ENCODE peak calls at places on chromosomes 13 and 19, in eight cellular contexts. M is tibial nerve, J is IMR-90, N is GM12878, H is gastrocnemius medialis, T is body of pancreas, F is sigmoid colon, Y is adrenal gland. Q is an unnamed sample. For H3K27me3, the result is how much of the 10 kb centered on the place peaks cover.

GRCh38 chr13:94228781-94229180 is 250.7 kb downstream of the DCT start:
- DNase-seq in F (no peak), J (peak), M (no peak), N (no peak), T (no peak), Y (no peak), H (no peak), Q (no peak)

GRCh38 chr19:38678891-38679494 is 31.5 kb downstream of the ACTN4 start:
- DNase-seq in H (no peak), N (no peak), J (no peak), M (no peak), Y (no peak), F (no peak), T (peak), Q (no peak)

GRCh38 chr19:33482486-33482885 is 39.1 kb downstream of the PEPD start:
- DNase-seq in H (no peak), M (no peak), J (peak), F (no peak), N (no peak), T (no peak), Y (no peak), Q (no peak)

GRCh38 chr19:30932854-30933253 is 416.4 kb downstream of the TSHZ3 start:
- DNase-seq in J (no peak), T (no peak), Y (no peak), H (no peak), F (no peak), N (no peak), M (no peak), Q (no peak)

GRCh38 chr13:46995874-46996273 is 99.0 kb upstream of the HTR2A start:
- DNase-seq in N (peak), Y (no peak), J (no peak), M (no peak), F (no peak), H (no peak), T (no peak), Q (no peak)

GRCh38 chr13:47334173-47334572 is 437.3 kb upstream of the HTR2A start:
- DNase-seq in T (no peak), F (peak), H (no peak), J (peak), M (no peak), N (no peak), Y (no peak), Q (no peak)

GRCh38 chr13:81872581-81872980 is 1531.7 kb upstream of the SPRY2 start:
- DNase-seq in F (no peak), M (no peak), T (no peak), J (no peak), Y (no peak), N (no peak), H (no peak), Q (no peak)

GRCh38 chr19:38183227-38183914 is 40.7 kb downstream of the DPF1 start:
- DNase-seq in F (no peak), Y (peak), N (no peak), H (no peak), J (no peak), M (no peak), T (no peak), Q (no peak)

GRCh38 chr19:17406039-17406886 is 833 bp upstream of the BST2 start:
- DNase-seq in T (no peak), F (no peak), Y (no peak), M (no peak), H (no peak), N (no peak), J (no peak), Q (no peak)

GRCh38 chr19:14561832-14562351 is 10.0 kb downstream of the NDUFB7 start:
- DNase-seq in T (peak), F (no peak), J (peak), M (no peak), N (no peak), Y (peak), H (peak), Q (no peak)

GRCh38 chr19:6667114-6667627 is 2.8 kb downstream of the TNFSF14 start:
- DNase-seq in Y (no peak), M (no peak), H (no peak), N (no peak), J (no peak), F (no peak), T (no peak), Q (no peak)

GRCh38 chr13:60797112-60797511 is 400.1 kb downstream of the TDRD3 start:
- DNase-seq in Y (no peak), H (no peak), F (no peak), M (no peak), T (no peak), J (no peak), N (no peak), Q (no peak)

GRCh38 chr13:80340643-80341097 is 256 bp downstream of the SPRY2 start:
- DNase-seq in Y (peak), H (no peak), J (peak), M (no peak), T (peak), N (no peak), F (peak), Q (peak)

GRCh38 chr13:113937497-113938140 is 36.3 kb downstream of the C13orf46 start:
- DNase-seq in F (no peak), J (no peak), T (no peak), M (no peak), Y (no peak), H (no peak), N (no peak), Q (no peak)

GRCh38 chr19:15161028-15161984 is 39.5 kb downstream of the NOTCH3 start:
- DNase-seq in H (no peak), Y (peak), F (no peak), J (peak), T (no peak), M (no peak), N (no peak), Q (no peak)

GRCh38 chr13:22427041-22427440 is 753.7 kb upstream of the SGCG start:
- DNase-seq in H (no peak), N (no peak), T (no peak), F (no peak), J (no peak), M (no peak), Y (no peak), Q (no peak)

GRCh38 chr19:37983153-37983552 is 76.1 kb downstream of the SIPA1L3 start:
- DNase-seq in T (no peak), N (no peak), F (no peak), Y (no peak), M (no peak), J (peak), H (no peak), Q (no peak)

GRCh38 chr19:46886546-46887239 is 25.9 kb downstream of the ARHGAP35 start:
- DNase-seq in H (no peak), T (no peak), F (no peak), N (no peak), J (peak), Y (no peak), M (no peak), Q (no peak)

GRCh38 chr19:45218887-45219780 is 26.1 kb downstream of the EXOC3L2 start:
- DNase-seq in J (no peak), T (no peak), M (no peak), Y (no peak), N (no peak), F (no peak), H (no peak), Q (no peak)

GRCh38 chr13:47397739-47398138 is 500.9 kb upstream of the HTR2A start:
- DNase-seq in M (no peak), Y (no peak), H (no peak), T (no peak), N (no peak), J (peak), F (no peak), Q (no peak)

GRCh38 chr13:78524936-78525335 is 78.4 kb downstream of the POU4F1 start:
- DNase-seq in J (no peak), H (no peak), Y (no peak), M (no peak), T (no peak), N (no peak), F (no peak), Q (no peak)

GRCh38 chr13:68810660-68811059 is 1297.0 kb upstream of the ATXN8OS start:
- DNase-seq in H (no peak), F (no peak), Y (no peak), J (no peak), N (no peak), T (no peak), M (no peak), Q (no peak)

GRCh38 chr13:21012211-21012610 is 49.2 kb downstream of the LATS2 start:
- DNase-seq in J (peak), N (no peak), Y (no peak), T (no peak), F (no peak), H (no peak), M (no peak), Q (no peak)

GRCh38 chr13:29743229-29743786 is 107.1 kb downstream of the UBL3 start:
- DNase-seq in T (no peak), N (no peak), H (peak), M (peak), J (peak), F (peak), Y (no peak), Q (no peak)

GRCh38 chr13:38819053-38819452 is 132.2 kb downstream of the FREM2 start:
- DNase-seq in F (peak), J (no peak), T (no peak), M (no peak), H (no peak), Y (no peak), N (no peak), Q (no peak)

GRCh38 chr13:99981115-99982020 is at the start of gene ZIC2:
- DNase-seq in H (no peak), T (no peak), M (no peak), F (no peak), J (no peak), Y (no peak), N (no peak), Q (no peak)

GRCh38 chr19:32404939-32405430 is 585 bp upstream of the DPY19L3 start:
- DNase-seq in T (peak), Y (peak), J (peak), N (no peak), F (peak), H (peak), M (peak), Q (no peak)

GRCh38 chr19:50792852-50793250 is 2.6 kb downstream of the ACP4 start:
- DNase-seq in F (no peak), J (no peak), M (no peak), T (no peak), Y (no peak), N (no peak), H (no peak), Q (no peak)

GRCh38 chr19:50794778-50795664 is 4.8 kb downstream of the ACP4 start:
- DNase-seq in M (no peak), H (no peak), T (no peak), F (no peak), Y (no peak), J (no peak), N (no peak), Q (no peak)

GRCh38 chr19:50795665-50796073 is 5.5 kb downstream of the ACP4 start:
- DNase-seq in T (no peak), M (no peak), F (no peak), N (no peak), H (no peak), Y (no peak), J (no peak), Q (no peak)

GRCh38 chr19:50793558-50794065 is 3.4 kb downstream of the ACP4 start:
- DNase-seq in M (no peak), N (no peak), Y (no peak), J (no peak), H (no peak), T (no peak), F (no peak), Q (no peak)

GRCh38 chr19:50794074-50794777 is 4.0 kb downstream of the ACP4 start:
- DNase-seq in H (no peak), Y (no peak), J (no peak), T (peak), M (no peak), N (no peak), F (no peak), Q (no peak)
- TF ChIP-seq CTCF in H (no peak), Y (no peak), J (peak), T (peak), M (no peak), N (peak), F (no peak), Q (no peak)

GRCh38 chr19:7888826-7889217 is 512 bp downstream of the LRRC8E start:
- DNase-seq in F (no peak), Y (no peak), M (no peak), N (no peak), T (no peak), H (no peak), J (no peak), Q (no peak)
- H3K27me3 ChIP-seq in F (under half), Y (under half), M (under half), N (under half), T (under half), H (under half), J (under half), Q (under half)

DNA sequence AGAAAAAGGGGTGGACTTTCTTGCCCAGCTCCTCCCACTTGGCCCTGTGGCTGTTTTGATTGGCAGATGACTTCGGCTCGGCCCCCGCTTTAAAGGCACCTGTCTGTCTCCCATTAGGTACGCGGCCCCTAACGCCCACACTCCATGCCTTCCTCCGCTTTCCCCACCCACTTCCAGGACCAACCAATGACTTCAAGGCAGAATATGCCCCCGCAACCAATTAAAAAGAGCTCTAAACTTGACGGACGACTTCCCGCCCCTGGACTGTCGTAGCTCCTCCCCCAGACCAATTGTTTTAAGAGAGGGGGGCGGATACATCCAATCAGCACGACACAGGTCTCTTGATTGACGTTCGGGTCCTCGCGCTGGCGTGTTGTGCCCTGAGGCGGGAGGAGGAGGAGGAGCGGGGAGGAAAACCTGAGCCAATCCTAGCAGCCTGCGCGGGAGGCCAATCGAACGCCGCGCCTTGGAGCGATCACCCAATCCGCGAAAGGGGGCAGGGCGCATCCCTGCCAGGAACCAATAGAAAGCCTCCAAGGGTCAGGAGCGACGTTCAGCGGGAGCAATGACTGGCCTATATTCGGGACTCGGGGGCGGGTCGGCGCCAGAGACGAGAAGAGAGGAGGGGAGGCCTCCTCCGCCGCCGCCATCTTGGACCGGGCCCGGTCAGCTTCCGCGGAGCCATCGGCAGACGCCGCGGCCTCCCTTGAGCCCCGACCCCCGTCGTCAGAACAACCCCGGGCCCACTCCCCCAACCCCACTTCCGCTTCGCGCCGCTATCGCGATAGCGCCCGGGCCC is at the start of gene CNOT3:
- DNase-seq in Y (peak), F (peak), J (peak), N (peak), T (peak), H (peak), M (peak), Q (peak)
- TF ChIP-seq POLR2A in Y (peak), F (peak), J (peak), N (peak), T (peak), H (peak), M (peak), Q (peak)

GRCh38 chr13:37690361-37690760 is 91.8 kb upstream of the POSTN start:
- DNase-seq in T (no peak), F (no peak), M (no peak), Y (no peak), N (no peak), J (no peak), H (no peak), Q (no peak)

GRCh38 chr13:37681295-37682032 is 82.9 kb upstream of the POSTN start:
- DNase-seq in M (no peak), N (no peak), F (no peak), H (no peak), Y (no peak), J (peak), T (no peak), Q (no peak)

GRCh38 chr13:37682496-37682895 is 83.9 kb upstream of the POSTN start:
- DNase-seq in Y (no peak), M (no peak), N (no peak), T (no peak), F (no peak), H (no peak), J (no peak), Q (no peak)

GRCh38 chr13:37685206-37685605 is 86.6 kb upstream of the POSTN start:
- DNase-seq in J (peak), M (no peak), Y (no peak), N (no peak), H (no peak), T (no peak), F (no peak), Q (no peak)

GRCh38 chr13:37686501-37686900 is 87.9 kb upstream of the POSTN start:
- DNase-seq in T (no peak), M (no peak), H (no peak), J (peak), N (no peak), F (no peak), Y (no peak), Q (no peak)
- TF ChIP-seq CTCF in T (no peak), M (no peak), H (no peak), J (no peak), N (no peak), F (no peak), Y (no peak), Q (no peak)

GRCh38 chr19:50325310-50326100 is 3.7 kb downstream of the KCNC3 start:
- DNase-seq in M (no peak), F (no peak), J (peak), T (peak), H (no peak), N (no peak), Y (peak), Q (no peak)
- H3K27me3 ChIP-seq in M (under half), F (half or more), J (under half), T (under half), H (under half), N (under half), Y (under half), Q (under half)

GRCh38 chr19:4139614-4140236 is 13.7 kb upstream of the CREB3L3 start:
- DNase-seq in F (peak), T (peak), Y (peak), J (peak), H (peak), N (peak), M (peak), Q (no peak)
- TF ChIP-seq POLR2A in F (no peak), T (no peak), Y (no peak), J (no peak), H (no peak), N (no peak), M (no peak), Q (no peak)

GRCh38 chr13:70568571-70568970 is 460.3 kb upstream of the KLHL1 start:
- DNase-seq in H (no peak), F (no peak), T (no peak), J (peak), N (peak), Y (peak), M (no peak), Q (no peak)
- TF ChIP-seq CTCF in H (peak), F (peak), T (peak), J (peak), N (peak), Y (peak), M (peak), Q (peak)

GRCh38 chr19:35986111-35986510 is 8.9 kb upstream of the SDHAF1 start:
- DNase-seq in T (no peak), H (no peak), M (no peak), Y (no peak), N (no peak), J (no peak), F (no peak), Q (no peak)
- H3K27me3 ChIP-seq in T (under half), H (under half), M (under half), Y (under half), N (under half), J (under half), F (under half), Q (half or more)

GRCh38 chr13:36345438-36346221 is 564 bp downstream of the SPART start:
- DNase-seq in M (peak), N (no peak), F (peak), J (peak), T (peak), Y (peak), H (peak), Q (no peak)
- TF ChIP-seq POLR2A in M (peak), N (no peak), F (no peak), J (peak), T (peak), Y (peak), H (peak), Q (no peak)

GRCh38 chr19:12141405-12141736 is 1.2 kb upstream of the ZNF20 start:
- DNase-seq in F (no peak), Y (no peak), N (no peak), M (no peak), J (no peak), T (no peak), H (no peak), Q (no peak)
- TF ChIP-seq CTCF in F (no peak), Y (no peak), N (no peak), M (no peak), J (no peak), T (no peak), H (no peak), Q (no peak)

Q was measured in esophagus squamous epithelium.